ENCODE peak calls at places on chromosomes 6 and 20, in eight cellular contexts. One of them, this sample, is unnamed.

GRCh38 chr6:21840428-21840827 is 246.9 kb downstream of the SOX4 start:
- DNase-seq in HEK293T: no peak
- DNase-seq in amniotic stem cell: no peak
- DNase-seq in endodermal cell: no peak
- DNase-seq in thoracic aorta: no peak
- DNase-seq in NCI-H1092 treated with DMSO at 0.1 percent for 48 hours: no peak
- DNase-seq in Caki2: no peak
- DNase-seq in NCI-H510A treated with DMSO at 0.1 percent for 48 hours: no peak
- DNase-seq in this sample: no peak

GRCh38 chr20:23412026-23412425 is 9.3 kb downstream of the NAPB start:
- DNase-seq in NCI-H510A treated with DMSO at 0.1 percent for 48 hours: no peak
- DNase-seq in thoracic aorta: no peak
- DNase-seq in endodermal cell: no peak
- DNase-seq in Caki2: peak
- DNase-seq in HEK293T: no peak
- DNase-seq in amniotic stem cell: no peak
- DNase-seq in NCI-H1092 treated with DMSO at 0.1 percent for 48 hours: no peak
- DNase-seq in this sample: no peak

GRCh38 chr6:144566868-144567615 is 281.9 kb downstream of the UTRN start:
- DNase-seq in thoracic aorta: no peak
- DNase-seq in Caki2: no peak
- DNase-seq in NCI-H1092 treated with DMSO at 0.1 percent for 48 hours: no peak
- DNase-seq in NCI-H510A treated with DMSO at 0.1 percent for 48 hours: no peak
- DNase-seq in amniotic stem cell: no peak
- DNase-seq in endodermal cell: no peak
- DNase-seq in HEK293T: no peak
- DNase-seq in this sample: no peak

GRCh38 chr20:59827138-59828056 is 106.0 kb downstream of the SYCP2 start:
- DNase-seq in thoracic aorta: no peak
- DNase-seq in HEK293T: no peak
- DNase-seq in NCI-H1092 treated with DMSO at 0.1 percent for 48 hours: no peak
- DNase-seq in NCI-H510A treated with DMSO at 0.1 percent for 48 hours: no peak
- DNase-seq in Caki2: no peak
- DNase-seq in endodermal cell: peak
- DNase-seq in amniotic stem cell: no peak
- DNase-seq in this sample: no peak

GRCh38 chr20:18019068-18019467 is 38.6 kb downstream of the OVOL2 start:
- DNase-seq in NCI-H1092 treated with DMSO at 0.1 percent for 48 hours: no peak
- DNase-seq in endodermal cell: peak
- DNase-seq in HEK293T: peak
- DNase-seq in NCI-H510A treated with DMSO at 0.1 percent for 48 hours: peak
- DNase-seq in Caki2: no peak
- DNase-seq in thoracic aorta: no peak
- DNase-seq in amniotic stem cell: no peak
- DNase-seq in this sample: no peak

GRCh38 chr20:44720994-44721784 is 6.0 kb downstream of the CCN5 start:
- DNase-seq in HEK293T: no peak
- DNase-seq in NCI-H1092 treated with DMSO at 0.1 percent for 48 hours: no peak
- DNase-seq in thoracic aorta: no peak
- DNase-seq in Caki2: peak
- DNase-seq in NCI-H510A treated with DMSO at 0.1 percent for 48 hours: no peak
- DNase-seq in endodermal cell: no peak
- DNase-seq in amniotic stem cell: peak
- DNase-seq in this sample: no peak

GRCh38 chr20:50797142-50797541 is 2.3 kb downstream of the BCAS4 start:
- DNase-seq in endodermal cell: no peak
- DNase-seq in NCI-H1092 treated with DMSO at 0.1 percent for 48 hours: no peak
- DNase-seq in Caki2: no peak
- DNase-seq in NCI-H510A treated with DMSO at 0.1 percent for 48 hours: no peak
- DNase-seq in HEK293T: no peak
- DNase-seq in amniotic stem cell: no peak
- DNase-seq in thoracic aorta: no peak
- DNase-seq in this sample: no peak

GRCh38 chr6:21791596-21791995 is 198.0 kb downstream of the SOX4 start:
- DNase-seq in Caki2: no peak
- DNase-seq in NCI-H1092 treated with DMSO at 0.1 percent for 48 hours: no peak
- DNase-seq in amniotic stem cell: no peak
- DNase-seq in thoracic aorta: no peak
- DNase-seq in endodermal cell: no peak
- DNase-seq in NCI-H510A treated with DMSO at 0.1 percent for 48 hours: no peak
- DNase-seq in HEK293T: no peak
- DNase-seq in this sample: no peak

GRCh38 chr6:17115251-17116089 is 13.6 kb downstream of the STMND1 start:
- DNase-seq in thoracic aorta: no peak
- DNase-seq in endodermal cell: no peak
- DNase-seq in NCI-H1092 treated with DMSO at 0.1 percent for 48 hours: no peak
- DNase-seq in NCI-H510A treated with DMSO at 0.1 percent for 48 hours: no peak
- DNase-seq in amniotic stem cell: peak
- DNase-seq in HEK293T: no peak
- DNase-seq in Caki2: peak
- DNase-seq in this sample: no peak

GRCh38 chr6:44662461-44663121 is 275.1 kb downstream of the CDC5L start:
- DNase-seq in NCI-H1092 treated with DMSO at 0.1 percent for 48 hours: no peak
- DNase-seq in amniotic stem cell: no peak
- DNase-seq in thoracic aorta: no peak
- DNase-seq in NCI-H510A treated with DMSO at 0.1 percent for 48 hours: peak
- DNase-seq in HEK293T: no peak
- DNase-seq in endodermal cell: peak
- DNase-seq in Caki2: peak
- DNase-seq in this sample: peak

GRCh38 chr6:124066995-124067552 is 263.4 kb downstream of the NKAIN2 start:
- DNase-seq in NCI-H510A treated with DMSO at 0.1 percent for 48 hours: no peak
- DNase-seq in Caki2: no peak
- DNase-seq in HEK293T: no peak
- DNase-seq in thoracic aorta: no peak
- DNase-seq in endodermal cell: no peak
- DNase-seq in amniotic stem cell: no peak
- DNase-seq in NCI-H1092 treated with DMSO at 0.1 percent for 48 hours: peak
- DNase-seq in this sample: no peak

GRCh38 chr6:17042422-17043147 is 59.3 kb upstream of the STMND1 start:
- DNase-seq in Caki2: peak
- DNase-seq in NCI-H510A treated with DMSO at 0.1 percent for 48 hours: no peak
- DNase-seq in thoracic aorta: no peak
- DNase-seq in amniotic stem cell: peak
- DNase-seq in endodermal cell: peak
- DNase-seq in HEK293T: peak
- DNase-seq in NCI-H1092 treated with DMSO at 0.1 percent for 48 hours: no peak
- DNase-seq in this sample: no peak

GRCh38 chr20:47175501-47175900 is 181.0 kb downstream of the ZMYND8 start:
- DNase-seq in NCI-H510A treated with DMSO at 0.1 percent for 48 hours: no peak
- DNase-seq in endodermal cell: no peak
- DNase-seq in HEK293T: no peak
- DNase-seq in thoracic aorta: no peak
- DNase-seq in Caki2: no peak
- DNase-seq in NCI-H1092 treated with DMSO at 0.1 percent for 48 hours: peak
- DNase-seq in amniotic stem cell: no peak
- DNase-seq in this sample: peak

GRCh38 chr6:160278311-160278710 is 19.7 kb upstream of the SLC22A2 start:
- DNase-seq in NCI-H510A treated with DMSO at 0.1 percent for 48 hours: no peak
- DNase-seq in thoracic aorta: no peak
- DNase-seq in Caki2: no peak
- DNase-seq in HEK293T: no peak
- DNase-seq in endodermal cell: peak
- DNase-seq in NCI-H1092 treated with DMSO at 0.1 percent for 48 hours: no peak
- DNase-seq in amniotic stem cell: no peak
- DNase-seq in this sample: no peak

GRCh38 chr6:157607317-157608109 is 215.5 kb upstream of the SNX9 start:
- DNase-seq in amniotic stem cell: no peak
- DNase-seq in NCI-H510A treated with DMSO at 0.1 percent for 48 hours: no peak
- DNase-seq in NCI-H1092 treated with DMSO at 0.1 percent for 48 hours: no peak
- DNase-seq in HEK293T: no peak
- DNase-seq in endodermal cell: peak
- DNase-seq in Caki2: no peak
- DNase-seq in thoracic aorta: no peak
- DNase-seq in this sample: peak

GRCh38 chr20:58930496-58930895 is 50.6 kb upstream of the NELFCD start:
- DNase-seq in NCI-H1092 treated with DMSO at 0.1 percent for 48 hours: no peak
- DNase-seq in HEK293T: no peak
- DNase-seq in Caki2: no peak
- DNase-seq in NCI-H510A treated with DMSO at 0.1 percent for 48 hours: no peak
- DNase-seq in thoracic aorta: no peak
- DNase-seq in amniotic stem cell: no peak
- DNase-seq in endodermal cell: no peak
- DNase-seq in this sample: no peak